ENCODE peak calls at places on chromosomes 5 and 9, in six cellular contexts. E is breast epithelium, S is amygdala, U is adrenal gland, V is NB4, Q is H9. G is an unnamed sample.

GRCh38 chr5:83917261-83917908 is 196.7 kb upstream of the HAPLN1 start:
- DNase-seq in V (no peak), E (no peak), Q (no peak), S (no peak), U (no peak), G (no peak)

GRCh38 chr5:105840800-105841199 is 1829.9 kb downstream of the EFNA5 start:
- DNase-seq in U (no peak), S (no peak), Q (no peak), V (no peak), E (no peak), G (no peak)

GRCh38 chr5:89457411-89458329 is 574.7 kb upstream of the MEF2C start:
- DNase-seq in U (peak; percentile 20), V (no peak), Q (no peak), E (no peak), S (peak; percentile 6), G (no peak)

GRCh38 chr9:99296375-99296951 is 74.4 kb downstream of the SEC61B start:
- DNase-seq in E (no peak), S (peak; percentile 11), U (no peak), Q (no peak), V (no peak), G (no peak)

GRCh38 chr5:176441921-176442323 is 6.3 kb upstream of the FAF2 start:
- DNase-seq in V (no peak), Q (no peak), E (no peak), S (no peak), U (no peak), G (peak; percentile 89)

GRCh38 chr5:139284295-139284694 is 9.2 kb upstream of the MATR3 start:
- DNase-seq in U (no peak), Q (no peak), S (no peak), E (no peak), V (no peak), G (no peak)

GRCh38 chr9:128056086-128056485 is 11.0 kb downstream of the NAIF1 start:
- DNase-seq in Q (no peak), U (no peak), V (no peak), E (no peak), S (peak; percentile 39), G (no peak)

GRCh38 chr5:14245526-14245925 is 102.4 kb downstream of the TRIO start:
- DNase-seq in E (no peak), V (no peak), U (no peak), S (no peak), Q (no peak), G (no peak)

GRCh38 chr5:103778915-103779314 is 216.3 kb upstream of the NUDT12 start:
- DNase-seq in U (no peak), V (no peak), S (no peak), E (no peak), Q (no peak), G (no peak)

GRCh38 chr9:126126012-126126411 is 200.6 kb upstream of the MVB12B start:
- DNase-seq in Q (no peak), U (no peak), V (no peak), S (no peak), E (no peak), G (no peak)

GRCh38 chr5:168468836-168469235 is 17.4 kb upstream of the RARS1 start:
- DNase-seq in V (no peak), E (no peak), Q (no peak), S (no peak), U (no peak), G (no peak)

GRCh38 chr5:163445345-163445744 is 8.0 kb downstream of the CCNG1 start:
- DNase-seq in U (no peak), Q (no peak), S (no peak), E (no peak), V (no peak), G (no peak)